ENCODE peak calls at places on chromosomes 16 and 17, in six cellular contexts. Y is head of caudate nucleus, Q is SHP77, R is HS-5, W is COR-L47, E is iPS-NIHi11. O is an unnamed sample.

GRCh38 chr17:869567-870530 is 87.7 kb downstream of the MRM3 start:
- DNase-seq in Y (no peak), E (no peak), Q (no peak), R (no peak), W (no peak), O (no peak)

GRCh38 chr17:75048396-75048933 is 1.4 kb downstream of the KCTD2 start:
- DNase-seq in E (no peak), R (no peak), Q (no peak), Y (no peak), W (no peak), O (no peak)

GRCh38 chr17:34997355-34997862 is 17.1 kb downstream of the LIG3 start:
- DNase-seq in E (no peak), W (no peak), Q (no peak), Y (no peak), R (no peak), O (no peak)

GRCh38 chr17:82613283-82614094 is 34.8 kb downstream of the WDR45B start:
- DNase-seq in R (no peak), Q (peak), W (no peak), E (no peak), Y (peak), O (no peak)

GRCh38 chr17:45282683-45283644 is 21.1 kb upstream of the SPATA32 start:
- DNase-seq in E (no peak), Y (no peak), Q (peak), W (no peak), R (no peak), O (no peak)

GRCh38 chr17:81858967-81859905 is 1.1 kb downstream of the P4HB start:
- DNase-seq in E (no peak), Y (no peak), Q (no peak), R (no peak), W (no peak), O (no peak)

GRCh38 chr17:35376245-35376644 is 2.8 kb upstream of the SLFN11 start:
- DNase-seq in E (no peak), Q (no peak), R (peak), Y (no peak), W (no peak), O (no peak)

GRCh38 chr16:73848993-73849392 is 447.6 kb upstream of the PSMD7 start:
- DNase-seq in Q (no peak), Y (no peak), E (no peak), R (no peak), W (no peak), O (no peak)

GRCh38 chr16:82037666-82038065 is 2.6 kb downstream of the HSD17B2 start:
- DNase-seq in W (no peak), Y (no peak), R (no peak), E (no peak), Q (no peak), O (no peak)

GRCh38 chr17:38706625-38707298 is 1.7 kb downstream of the MLLT6 start:
- DNase-seq in E (no peak), W (no peak), Y (no peak), R (no peak), Q (no peak), O (no peak)

GRCh38 chr16:74372953-74373846 is 2.9 kb upstream of the NPIPB15 start:
- DNase-seq in Q (no peak), R (no peak), E (no peak), W (no peak), Y (no peak), O (no peak)

GRCh38 chr17:43943769-43944418 is 1.6 kb upstream of the PPY start:
- DNase-seq in Q (peak), E (peak), Y (peak), W (peak), R (peak), O (peak)

GRCh38 chr17:21551081-21551881 is 141.0 kb upstream of the KCNJ18 start:
- DNase-seq in Q (peak), Y (peak), R (peak), E (peak), W (peak), O (peak)

GRCh38 chr17:17439971-17440843 is 36.6 kb upstream of the MED9 start:
- DNase-seq in Y (peak), E (peak), Q (peak), W (peak), R (no peak), O (peak)

GRCh38 chr16:57711993-57712392 is 17.4 kb downstream of the DRC7 start:
- DNase-seq in E (no peak), W (no peak), R (no peak), Q (no peak), Y (no peak), O (no peak)

GRCh38 chr16:49281843-49282642 is 405 bp upstream of the CBLN1 start:
- DNase-seq in E (peak), Q (peak), Y (peak), W (peak), R (no peak), O (no peak)

GRCh38 chr17:61531223-61531622 is 59.8 kb downstream of the NACA2 start:
- DNase-seq in R (no peak), Y (no peak), Q (no peak), E (no peak), W (no peak), O (no peak)

GRCh38 chr16:86777098-86777946 is 199.0 kb downstream of the FOXL1 start:
- DNase-seq in E (no peak), Y (no peak), R (no peak), W (no peak), Q (no peak), O (no peak)

GRCh38 chr16:1333149-1333812 is at the start of gene BAIAP3:
- DNase-seq in E (peak), Q (no peak), Y (peak), R (no peak), W (no peak), O (no peak)

GRCh38 chr16:11367483-11367906 is 22.2 kb downstream of the RMI2 start:
- DNase-seq in E (no peak), R (no peak), W (no peak), Q (no peak), Y (no peak), O (no peak)

GRCh38 chr17:45319239-45319703 is 2.5 kb upstream of the MAP3K14 start:
- DNase-seq in E (no peak), R (no peak), Q (no peak), Y (no peak), W (no peak), O (no peak)

GRCh38 chr17:19237389-19238166 is 412 bp downstream of the EPN2 start:
- DNase-seq in W (no peak), Q (no peak), Y (no peak), R (no peak), E (peak), O (peak)

GRCh38 chr17:8700546-8700945 is 44.1 kb downstream of the CCDC42 start:
- DNase-seq in W (no peak), Y (no peak), R (no peak), Q (no peak), E (no peak), O (no peak)

GRCh38 chr16:22665803-22666202 is 148.2 kb upstream of the HS3ST2 start:
- DNase-seq in Q (no peak), Y (no peak), E (no peak), R (no peak), W (no peak), O (no peak)

GRCh38 chr17:41325611-41326010 is 10.1 kb upstream of the KRTAP17-1 start:
- DNase-seq in R (no peak), Y (no peak), W (no peak), E (no peak), Q (no peak), O (no peak)

GRCh38 chr16:84090212-84090611 is 26.5 kb downstream of the MBTPS1 start:
- DNase-seq in R (no peak), W (no peak), Y (peak), E (no peak), Q (no peak), O (no peak)

GRCh38 chr16:57532251-57532625 is 4.1 kb downstream of the CCDC102A start:
- DNase-seq in E (no peak), R (no peak), W (no peak), Y (no peak), Q (no peak), O (no peak)

GRCh38 chr17:77635176-77635575 is 323.3 kb upstream of the TNRC6C start:
- DNase-seq in Y (no peak), W (no peak), R (no peak), Q (no peak), E (no peak), O (no peak)

GRCh38 chr16:78925071-78925714 is 675.3 kb downstream of the MAF start:
- DNase-seq in Q (peak), R (no peak), Y (no peak), E (peak), W (no peak), O (no peak)

O was measured in central memory CD8-positive, alpha-beta T cell.